ENCODE peak calls at places on chromosome 12, in eight cellular contexts. S is effector memory CD8-positive, alpha-beta T cell; N is stimulated activated CD4-positive, alpha-beta T cell treated with anti-CD3 and anti-CD28 coated beads, TNF-alpha, amount 100 ng/mL, for 4 hours; O is LHCN-M2; J is NCI-H510A treated with DMSO at 0.1 percent for 48 hours; Z is RWPE1; K is NCI-H774; H is HTR-8/SVneo. B is an unnamed sample.

GRCh38 chr12:4819654-4820053 is 90.1 kb upstream of the KCNA1 start:
- DNase-seq in S (no peak), Z (no peak), O (no peak), N (no peak), H (no peak), K (no peak), J (no peak), B (no peak)

GRCh38 chr12:76080017-76080728 is 4.3 kb downstream of the NAP1L1 start:
- DNase-seq in H (no peak), Z (no peak), K (peak), N (no peak), J (peak), S (no peak), O (no peak), B (no peak)

GRCh38 chr12:19457561-19457960 is 18.3 kb downstream of the AEBP2 start:
- DNase-seq in N (no peak), K (no peak), H (no peak), J (no peak), Z (no peak), S (no peak), O (no peak), B (no peak)

GRCh38 chr12:114306646-114307045 is 99.3 kb downstream of the TBX5 start:
- DNase-seq in K (no peak), J (no peak), H (no peak), N (no peak), Z (no peak), O (no peak), S (no peak), B (no peak)

GRCh38 chr12:105637470-105637869 is 307.0 kb downstream of the C12orf75 start:
- DNase-seq in K (no peak), J (no peak), H (no peak), S (no peak), O (no peak), N (no peak), Z (no peak), B (no peak)

GRCh38 chr12:85016423-85016822 is 19.7 kb downstream of the TSPAN19 start:
- DNase-seq in O (peak), J (no peak), S (no peak), H (no peak), Z (peak), N (no peak), K (no peak), B (no peak)

GRCh38 chr12:74111688-74112360 is 425.8 kb upstream of the ATXN7L3B start:
- DNase-seq in K (no peak), S (no peak), J (no peak), O (no peak), H (no peak), N (no peak), Z (no peak), B (peak)

GRCh38 chr12:41264281-41264680 is 76.2 kb downstream of the PDZRN4 start:
- DNase-seq in S (no peak), O (peak), J (peak), N (no peak), H (no peak), Z (peak), K (peak), B (no peak)

GRCh38 chr12:66697404-66697803 is 18.5 kb upstream of the GRIP1 start:
- DNase-seq in K (no peak), H (no peak), N (no peak), Z (no peak), J (no peak), O (no peak), S (no peak), B (no peak)

GRCh38 chr12:53844989-53845836 is 93.4 kb upstream of the HOXC13 start:
- DNase-seq in K (no peak), H (peak), S (no peak), O (peak), N (no peak), J (no peak), Z (peak), B (no peak)

GRCh38 chr12:14614704-14615121 is 47.0 kb upstream of the PLBD1 start:
- DNase-seq in H (no peak), J (no peak), N (no peak), K (no peak), O (no peak), S (no peak), Z (no peak), B (no peak)

GRCh38 chr12:109134186-109134917 is 18.0 kb downstream of the ACACB start:
- DNase-seq in Z (peak), N (no peak), S (no peak), K (no peak), H (peak), J (no peak), O (peak), B (no peak)

GRCh38 chr12:104190151-104190550 is 25.4 kb upstream of the TXNRD1 start:
- DNase-seq in H (no peak), N (no peak), O (no peak), S (no peak), J (no peak), Z (no peak), K (no peak), B (no peak)

GRCh38 chr12:105337391-105337790 is 6.9 kb downstream of the C12orf75 start:
- DNase-seq in H (no peak), K (no peak), O (no peak), Z (no peak), J (no peak), S (no peak), N (no peak), B (no peak)

GRCh38 chr12:115700896-115701465 is 576.5 kb downstream of the MED13L start:
- DNase-seq in O (no peak), N (no peak), S (no peak), Z (no peak), H (no peak), K (no peak), J (no peak), B (no peak)

GRCh38 chr12:46177842-46178608 is 90.8 kb downstream of the SLC38A1 start:
- DNase-seq in O (no peak), S (no peak), N (no peak), Z (no peak), J (no peak), K (no peak), H (no peak), B (no peak)

GRCh38 chr12:46376579-46376978 is 4.0 kb upstream of the SLC38A2 start:
- DNase-seq in K (no peak), S (no peak), Z (no peak), J (no peak), H (no peak), O (no peak), N (no peak), B (no peak)

GRCh38 chr12:55624056-55624455 is 12.6 kb upstream of the OR10P1 start:
- DNase-seq in Z (peak), O (no peak), N (no peak), K (no peak), S (no peak), J (no peak), H (no peak), B (no peak)

GRCh38 chr12:4270016-4270669 is 3.4 kb upstream of the CCND2 start:
- DNase-seq in N (no peak), O (no peak), Z (no peak), S (no peak), K (no peak), J (no peak), H (no peak), B (no peak)

GRCh38 chr12:112992541-112993398 is 14.5 kb downstream of the OAS2 start:
- DNase-seq in K (peak), Z (peak), O (peak), J (peak), N (peak), H (peak), S (peak), B (peak)

GRCh38 chr12:46354111-46354798 is 18.3 kb downstream of the SLC38A2 start:
- DNase-seq in K (no peak), H (no peak), N (no peak), Z (no peak), O (no peak), J (no peak), S (no peak), B (no peak)

GRCh38 chr12:116881867-116882507 is 746 bp upstream of the HRK start:
- DNase-seq in J (no peak), N (no peak), O (no peak), K (no peak), H (no peak), S (no peak), Z (no peak), B (no peak)

GRCh38 chr12:7542813-7543212 is 39.2 kb upstream of the CD163 start:
- DNase-seq in S (no peak), O (peak), N (no peak), H (no peak), Z (no peak), J (no peak), K (no peak), B (no peak)

GRCh38 chr12:9787340-9787737 is 26.6 kb upstream of the CD69 start:
- DNase-seq in O (peak), Z (no peak), N (no peak), S (no peak), K (no peak), H (no peak), J (no peak), B (no peak)

GRCh38 chr12:45191239-45191638 is 24.7 kb upstream of the ANO6 start:
- DNase-seq in K (no peak), Z (peak), N (no peak), S (no peak), O (peak), J (no peak), H (no peak), B (no peak)

GRCh38 chr12:76020731-76021672 is 10.6 kb downstream of the PHLDA1 start:
- DNase-seq in K (no peak), S (peak), Z (peak), N (peak), H (no peak), O (peak), J (peak), B (no peak)

GRCh38 chr12:56188116-56188785 is 1.0 kb downstream of the SMARCC2 start:
- DNase-seq in H (no peak), Z (no peak), S (no peak), J (no peak), K (no peak), O (no peak), N (no peak), B (no peak)

GRCh38 chr12:121740847-121741246 is 28.3 kb downstream of the TMEM120B start:
- DNase-seq in H (no peak), J (no peak), O (no peak), Z (no peak), S (no peak), N (no peak), K (no peak), B (no peak)

GRCh38 chr12:6912164-6912956 is 2.0 kb upstream of the ENO2 start:
- DNase-seq in O (no peak), J (no peak), Z (no peak), K (no peak), S (no peak), H (no peak), N (no peak), B (no peak)

B was measured in progenitor cell of endocrine pancreas.